ENCODE peak calls at places on chromosomes 2 and 18, in five cellular contexts. Y, P, N, G and H are unnamed samples.

GRCh38 chr2:193502363-193503035 is 1307.8 kb upstream of the TMEFF2 start:
- DNase-seq in P (peak; percentile 20), G (peak; percentile 69), N (peak; percentile 60), Y (peak; percentile 95), H (peak; percentile 65)

GRCh38 chr2:146123714-146124113 is 1603.8 kb upstream of the ZEB2 start:
- DNase-seq in P (no peak), G (no peak), Y (no peak), N (no peak), H (no peak)

GRCh38 chr18:76455015-76455676 is 39.9 kb downstream of the ZNF516 start:
- DNase-seq in G (no peak), P (no peak), Y (no peak), N (peak; percentile 71), H (no peak)

GRCh38 chr2:45494275-45494977 is 116.6 kb downstream of the SRBD1 start:
- DNase-seq in P (peak; percentile 54), Y (no peak), G (no peak), N (peak; percentile 63), H (no peak)

GRCh38 chr2:189393440-189394111 is 47.7 kb upstream of the WDR75 start:
- DNase-seq in P (no peak), G (no peak), Y (no peak), N (peak; percentile 98), H (peak; percentile 24)

GRCh38 chr2:26849056-26850001 is 1.4 kb downstream of the DPYSL5 start:
- DNase-seq in P (peak; percentile 62), Y (no peak), N (no peak), G (no peak), H (no peak)

GRCh38 chr18:13540783-13541182 is 185.6 kb downstream of the FAM210A start:
- DNase-seq in Y (no peak), G (no peak), P (no peak), N (no peak), H (no peak)

GRCh38 chr2:216147172-216148131 is 38.3 kb downstream of the XRCC5 start:
- DNase-seq in N (no peak), Y (no peak), G (no peak), P (no peak), H (no peak)

GRCh38 chr18:74654637-74655036 is 57.0 kb downstream of the ZNF407 start:
- DNase-seq in N (peak; percentile 13), G (no peak), P (no peak), Y (no peak), H (peak; percentile 20)

GRCh38 chr2:26011609-26011989 is 22.3 kb upstream of the RAB10 start:
- DNase-seq in Y (no peak), P (no peak), G (no peak), N (no peak), H (no peak)

GRCh38 chr2:75431757-75432156 is 129.0 kb downstream of the EVA1A start:
- DNase-seq in Y (no peak), N (peak; percentile 32), P (no peak), G (no peak), H (no peak)

GRCh38 chr18:67628674-67629073 is 112.2 kb upstream of the DSEL start:
- DNase-seq in G (no peak), P (no peak), Y (no peak), N (no peak), H (peak; percentile 32)

GRCh38 chr2:72148391-72148974 is 821 bp upstream of the CYP26B1 start:
- DNase-seq in N (no peak), Y (peak; percentile 39), P (no peak), G (peak; percentile 60), H (no peak)

GRCh38 chr2:99397251-99397920 is 60.2 kb downstream of the EIF5B start:
- DNase-seq in N (no peak), P (no peak), G (no peak), Y (no peak), H (no peak)

GRCh38 chr2:158796606-158797005 is 1.5 kb downstream of the DAPL1 start:
- DNase-seq in Y (no peak), G (no peak), N (no peak), P (no peak), H (no peak)

GRCh38 chr2:109689973-109690372 is 75.8 kb downstream of the SOWAHC start:
- DNase-seq in N (no peak), G (no peak), Y (no peak), P (no peak), H (no peak)

GRCh38 chr2:102137138-102137537 is 5.4 kb upstream of the IL1R1 start:
- DNase-seq in N (no peak), Y (no peak), P (no peak), G (no peak), H (no peak)

GRCh38 chr2:232839680-232840079 is 30.4 kb upstream of the SNORC start:
- DNase-seq in Y (no peak), P (no peak), N (no peak), G (no peak), H (peak; percentile 19)

GRCh38 chr2:33219850-33220275 is 256.6 kb upstream of the RASGRP3 start:
- DNase-seq in P (no peak), G (no peak), Y (no peak), N (peak; percentile 80), H (peak; percentile 72)

GRCh38 chr2:37326285-37326684 is 1.7 kb upstream of the PRKD3 start:
- DNase-seq in N (peak; percentile 92), G (no peak), Y (no peak), P (no peak), H (peak; percentile 76)

GRCh38 chr2:218860950-218861381 is 1.4 kb downstream of the WNT6 start:
- DNase-seq in N (peak; percentile 40), G (peak; percentile 80), Y (peak; percentile 95), P (peak; percentile 93), H (no peak)

GRCh38 chr2:77521931-77522470 is at the start of gene LRRTM4:
- DNase-seq in G (peak; percentile 50), Y (peak; percentile 56), P (peak; percentile 60), N (peak; percentile 50), H (no peak)

GRCh38 chr2:43313642-43314017 is 87.2 kb upstream of the ZFP36L2 start:
- DNase-seq in G (no peak), N (no peak), P (no peak), Y (no peak), H (no peak)

GRCh38 chr2:238948765-238949641 is 101.1 kb downstream of the TWIST2 start:
- DNase-seq in Y (peak; percentile 9), G (peak; percentile 8), N (peak; percentile 58), P (no peak), H (no peak)

GRCh38 chr2:26558271-26559043 is 80.5 kb upstream of the OTOF start:
- DNase-seq in P (peak; percentile 48), G (no peak), Y (no peak), N (no peak), H (no peak)

GRCh38 chr2:47204691-47205090 is 49.6 kb upstream of the STPG4 start:
- DNase-seq in Y (no peak), G (no peak), P (no peak), N (no peak), H (no peak)

GRCh38 chr2:18922276-18922675 is 332.9 kb upstream of the NT5C1B start:
- DNase-seq in G (no peak), P (no peak), Y (no peak), N (no peak), H (peak; percentile 13)

GRCh38 chr2:178227187-178227586 is 32.9 kb downstream of the OSBPL6 start:
- DNase-seq in G (no peak), N (peak; percentile 34), Y (no peak), P (no peak), H (no peak)

GRCh38 chr2:108535380-108535677 is 1.1 kb downstream of the LIMS1 start:
- DNase-seq in N (no peak), G (no peak), P (no peak), Y (no peak), H (peak; percentile 88)

GRCh38 chr18:73614812-73615211 is 532.8 kb downstream of the FBXO15 start:
- DNase-seq in N (peak; percentile 37), G (no peak), P (no peak), Y (no peak), H (no peak)

GRCh38 chr18:50866765-50867164 is 12.2 kb upstream of the ME2 start:
- DNase-seq in Y (no peak), P (no peak), G (no peak), N (no peak), H (no peak)

GRCh38 chr18:3441290-3441689 is 8.7 kb upstream of the TGIF1 start:
- DNase-seq in Y (peak; percentile 51), N (peak; percentile 47), G (no peak), P (no peak), H (no peak)

GRCh38 chr18:36195427-36196122 is 8.3 kb downstream of the MOCOS start:
- DNase-seq in P (no peak), G (no peak), Y (no peak), N (no peak), H (no peak)

GRCh38 chr2:127313359-127313758 is 19.4 kb upstream of the ERCC3 start:
- DNase-seq in N (no peak), P (no peak), Y (no peak), G (no peak), H (peak; percentile 2)

DNA sequence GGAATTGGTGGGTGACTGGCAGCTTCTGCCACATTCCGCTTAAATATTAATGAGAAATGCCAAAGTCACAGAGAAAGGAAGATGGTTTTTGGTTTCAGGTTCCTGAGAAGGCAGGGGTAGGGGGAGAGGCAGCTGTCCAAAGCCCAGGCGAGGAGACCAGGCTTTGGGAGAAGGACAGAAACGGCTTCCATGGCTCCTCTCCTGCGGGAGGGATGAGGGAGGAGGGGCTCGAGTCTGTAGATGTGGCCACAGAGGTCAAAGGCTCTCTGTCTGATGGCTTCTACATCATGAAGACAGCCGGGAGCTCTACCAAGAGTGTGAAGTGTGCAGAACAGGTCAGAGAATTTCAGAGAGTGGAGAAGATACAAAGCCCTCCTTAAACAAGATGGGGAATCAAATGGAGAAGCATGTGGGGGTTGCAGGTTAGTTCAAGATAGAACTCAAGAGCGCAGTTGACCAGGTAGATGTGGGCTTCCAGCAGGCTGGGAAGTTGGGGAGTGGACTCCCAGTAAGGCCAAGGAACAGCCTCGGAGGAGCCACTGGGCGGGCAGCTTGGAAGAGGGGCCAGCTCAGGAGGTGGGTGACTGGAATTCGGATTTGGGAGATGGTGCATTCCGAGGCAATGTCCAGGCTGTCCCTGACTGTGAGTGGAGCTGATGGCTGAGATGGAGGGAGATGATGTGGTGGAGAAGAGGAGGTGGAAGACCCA is 23.8 kb upstream of the HPCAL1 start:
- DNase-seq in P (no peak), Y (no peak), G (no peak), N (no peak), H (no peak)
- H2BK12ac ChIP-seq in P (no peak overlapping the region), Y (no peak overlapping the region), G (no peak overlapping the region), N (peak overlapping the region; percentile 49), H (no peak overlapping the region)

GRCh38 chr2:120064664-120065063 is 51.8 kb downstream of the EPB41L5 start:
- DNase-seq in N (peak; percentile 41), P (no peak), Y (no peak), G (no peak), H (no peak)
- H3K4ac ChIP-seq in N (no peak overlapping the region), P (no peak overlapping the region), Y (no peak overlapping the region), G (no peak overlapping the region), H (no peak overlapping the region)

GRCh38 chr18:72233106-72233505 is 311.0 kb downstream of the CBLN2 start:
- DNase-seq in N (no peak), G (no peak), Y (no peak), P (peak; percentile 20), H (no peak)

GRCh38 chr18:72235422-72235821 is 308.7 kb downstream of the CBLN2 start:
- DNase-seq in G (no peak), N (no peak), P (peak; percentile 71), Y (peak; percentile 33), H (no peak)

GRCh38 chr18:72232611-72233010 is 311.5 kb downstream of the CBLN2 start:
- DNase-seq in G (no peak), N (no peak), Y (no peak), P (no peak), H (no peak)
- H2BK12ac ChIP-seq in G (no peak overlapping the region), N (no peak overlapping the region), Y (no peak overlapping the region), P (peak overlapping the region; percentile 46), H (no peak overlapping the region)

GRCh38 chr18:34592961-34593382 is 117.1 kb upstream of the DTNA start:
- DNase-seq in G (peak; percentile 48), N (peak; percentile 75), P (peak; percentile 20), Y (peak; percentile 51), H (no peak)
- H3K4ac ChIP-seq in G (no peak overlapping the region), N (no peak overlapping the region), P (no peak overlapping the region), Y (no peak overlapping the region), H (no peak overlapping the region)

GRCh38 chr2:130287656-130288026 is 55.1 kb upstream of the IMP4 start:
- DNase-seq in N (no peak), Y (no peak), G (no peak), P (no peak), H (no peak)
- H2BK12ac ChIP-seq in N (no peak overlapping the region), Y (no peak overlapping the region), G (no peak overlapping the region), P (no peak overlapping the region), H (no peak overlapping the region)